ENCODE peak calls at places on chromosome 9, in four cellular contexts. A, K, U and V are unnamed samples.

GRCh38 chr9:9412241-9412640 is 1200.6 kb downstream of the PTPRD start:
- DNase-seq in K (no peak), U (no peak), A (no peak), V (no peak)

GRCh38 chr9:35859310-35859994 is 10.7 kb downstream of the OR13J1 start:
- DNase-seq in A (no peak), K (peak), U (no peak), V (no peak)

GRCh38 chr9:105859428-105860091 is 165.2 kb downstream of the TMEM38B start:
- DNase-seq in U (no peak), K (no peak), A (no peak), V (no peak)

GRCh38 chr9:124038790-124039633 is 27.4 kb downstream of the LHX2 start:
- DNase-seq in A (peak), K (no peak), U (no peak), V (no peak)

GRCh38 chr9:37062331-37062730 is 28.3 kb upstream of the PAX5 start:
- DNase-seq in U (no peak), A (no peak), K (no peak), V (no peak)

GRCh38 chr9:112061152-112061740 is 113.9 kb downstream of the SUSD1 start:
- DNase-seq in K (peak), U (peak), A (peak), V (no peak)

GRCh38 chr9:4740623-4741364 is at the start of gene AK3:
- DNase-seq in K (peak), U (peak), A (peak), V (peak)

GRCh38 chr9:134778156-134778555 is 102.5 kb upstream of the FCN2 start:
- DNase-seq in A (no peak), K (no peak), U (no peak), V (no peak)

GRCh38 chr9:18379073-18379811 is 94.7 kb upstream of the ADAMTSL1 start:
- DNase-seq in K (no peak), U (no peak), A (no peak), V (no peak)

GRCh38 chr9:131815971-131816873 is 76.3 kb upstream of the RAPGEF1 start:
- DNase-seq in A (no peak), U (no peak), K (no peak), V (no peak)

GRCh38 chr9:115944166-115944948 is 209.2 kb upstream of the PAPPA start:
- DNase-seq in K (peak), U (peak), A (no peak), V (no peak)

GRCh38 chr9:129624168-129624759 is 1.7 kb upstream of the NTMT1 start:
- DNase-seq in K (no peak), A (no peak), U (no peak), V (no peak)

GRCh38 chr9:32738501-32739172 is 44.7 kb upstream of the TMEM215 start:
- DNase-seq in K (no peak), U (no peak), A (no peak), V (no peak)

GRCh38 chr9:129398901-129399300 is 220.8 kb upstream of the IER5L start:
- DNase-seq in K (no peak), A (peak), U (no peak), V (no peak)

GRCh38 chr9:133834080-133834976 is 96.2 kb upstream of the SARDH start:
- DNase-seq in U (no peak), K (no peak), A (no peak), V (no peak)

GRCh38 chr9:124973807-124974206 is 32.9 kb upstream of the GOLGA1 start:
- DNase-seq in A (no peak), K (no peak), U (no peak), V (no peak)

GRCh38 chr9:72871685-72872084 is 81.2 kb downstream of the ALDH1A1 start:
- DNase-seq in K (no peak), U (no peak), A (no peak), V (no peak)

GRCh38 chr9:17191095-17191494 is 56.3 kb downstream of the CNTLN start:
- DNase-seq in U (no peak), K (no peak), A (no peak), V (no peak)

GRCh38 chr9:133375116-133375723 is 640 bp downstream of the SURF4 start:
- DNase-seq in U (no peak), A (no peak), K (peak), V (no peak)

GRCh38 chr9:70484232-70485130 is 70.0 kb upstream of the KLF9 start:
- DNase-seq in A (no peak), U (no peak), K (no peak), V (peak)

GRCh38 chr9:108271646-108272349 is 584.0 kb downstream of the ACTL7B start:
- DNase-seq in A (no peak), U (no peak), K (no peak), V (no peak)

GRCh38 chr9:104780796-104781395 is 17.0 kb downstream of the NIPSNAP3B start:
- DNase-seq in A (no peak), U (no peak), K (no peak), V (no peak)

GRCh38 chr9:33695856-33696255 is 99.5 kb upstream of the PRSS3 start:
- DNase-seq in K (no peak), A (no peak), U (no peak), V (no peak)

GRCh38 chr9:87699835-87700234 is 26.1 kb upstream of the CTSL start:
- DNase-seq in U (no peak), K (no peak), A (no peak), V (no peak)

GRCh38 chr9:2281031-2281802 is 266.1 kb downstream of the SMARCA2 start:
- DNase-seq in K (no peak), U (no peak), A (no peak), V (no peak)

GRCh38 chr9:124267271-124267807 is 9.6 kb downstream of the NEK6 start:
- DNase-seq in A (peak), K (no peak), U (peak), V (no peak)

GRCh38 chr9:129368458-129368978 is 190.5 kb upstream of the IER5L start:
- DNase-seq in A (no peak), K (no peak), U (no peak), V (no peak)

GRCh38 chr9:124242331-124243194 is 15.2 kb upstream of the NEK6 start:
- DNase-seq in U (no peak), A (no peak), K (peak), V (no peak)

GRCh38 chr9:124469011-124469832 is 19.0 kb downstream of the ADGRD2 start:
- DNase-seq in K (peak), A (peak), U (no peak), V (no peak)

GRCh38 chr9:27340876-27341540 is 44.1 kb upstream of the EQTN start:
- DNase-seq in U (no peak), K (no peak), A (no peak), V (no peak)

GRCh38 chr9:137075275-137075775 is 2.0 kb upstream of the UAP1L1 start:
- DNase-seq in U (no peak), K (no peak), A (no peak), V (no peak)
- H3K27ac ChIP-seq in U (no peak), K (no peak), A (no peak), V (no peak)

GRCh38 chr9:127131871-127132270 is 9.4 kb upstream of the ANGPTL2 start:
- DNase-seq in U (no peak), A (no peak), K (no peak), V (no peak)
- H3K27ac ChIP-seq in U (peak), A (peak), K (peak), V (peak)

GRCh38 chr9:19920401-19920800 is 131.6 kb upstream of the SLC24A2 start:
- DNase-seq in K (no peak), U (no peak), A (no peak), V (no peak)
- H3K27ac ChIP-seq in K (no peak), U (no peak), A (no peak), V (no peak)

GRCh38 chr9:101635020-101635419 is 40.3 kb upstream of the PPP3R2 start:
- DNase-seq in K (no peak), U (no peak), A (no peak), V (no peak)

GRCh38 chr9:101636247-101636646 is 41.5 kb upstream of the PPP3R2 start:
- DNase-seq in A (no peak), K (no peak), U (no peak), V (no peak)

GRCh38 chr9:101635473-101635872 is 40.7 kb upstream of the PPP3R2 start:
- DNase-seq in K (no peak), U (no peak), A (no peak), V (no peak)

GRCh38 chr9:101639785-101640437 is 45.1 kb upstream of the PPP3R2 start:
- DNase-seq in U (no peak), A (no peak), K (no peak), V (no peak)

GRCh38 chr9:101639301-101639700 is 44.5 kb upstream of the PPP3R2 start:
- DNase-seq in A (no peak), K (no peak), U (no peak), V (no peak)
- H3K27ac ChIP-seq in A (no peak), K (no peak), U (no peak), V (no peak)

DNA sequence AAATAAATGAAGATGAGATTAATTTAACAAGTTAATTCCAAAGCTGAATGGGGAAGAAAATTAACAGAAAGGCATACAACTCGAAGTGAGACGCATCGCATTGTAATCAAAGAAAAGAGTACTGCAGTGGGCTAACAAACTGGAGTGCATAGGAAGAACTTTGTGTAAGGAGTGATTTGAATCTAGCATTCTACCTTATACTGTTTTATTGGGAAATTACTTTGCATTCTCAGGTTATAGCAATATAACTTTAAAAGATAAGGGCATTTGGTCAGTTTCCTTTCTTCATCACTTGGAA is 124.5 kb upstream of the TLE4 start:
- DNase-seq in U (no peak), A (no peak), K (no peak), V (no peak)
- H3K27ac ChIP-seq in U (no peak), A (no peak), K (no peak), V (no peak)

GRCh38 chr9:130756460-130757152 is 63.0 kb downstream of the EXOSC2 start:
- DNase-seq in A (no peak), K (no peak), U (no peak), V (no peak)

GRCh38 chr9:130756037-130756436 is 62.5 kb downstream of the EXOSC2 start:
- DNase-seq in U (no peak), K (no peak), A (no peak), V (no peak)

GRCh38 chr9:130759738-130760137 is 66.2 kb downstream of the EXOSC2 start:
- DNase-seq in U (no peak), K (no peak), A (no peak), V (no peak)

GRCh38 chr9:130755377-130756007 is 61.9 kb downstream of the EXOSC2 start:
- DNase-seq in A (no peak), U (no peak), K (no peak), V (no peak)
- H3K27ac ChIP-seq in A (peak), U (peak), K (no peak), V (no peak)

GRCh38 chr9:21872696-21873095 is 70.3 kb downstream of the MTAP start:
- DNase-seq in A (no peak), U (no peak), K (no peak), V (no peak)
- H3K27ac ChIP-seq in A (no peak), U (no peak), K (no peak), V (no peak)

GRCh38 chr9:40911647-40912046 is 216.8 kb downstream of the FOXD4L6 start:
- DNase-seq in A (no peak), K (no peak), U (no peak), V (no peak)

GRCh38 chr9:40913096-40913719 is 215.3 kb downstream of the FOXD4L6 start:
- DNase-seq in K (no peak), A (no peak), U (no peak), V (no peak)

GRCh38 chr9:40909821-40910220 is 218.7 kb downstream of the FOXD4L6 start:
- DNase-seq in K (no peak), A (no peak), U (no peak), V (no peak)

DNA sequence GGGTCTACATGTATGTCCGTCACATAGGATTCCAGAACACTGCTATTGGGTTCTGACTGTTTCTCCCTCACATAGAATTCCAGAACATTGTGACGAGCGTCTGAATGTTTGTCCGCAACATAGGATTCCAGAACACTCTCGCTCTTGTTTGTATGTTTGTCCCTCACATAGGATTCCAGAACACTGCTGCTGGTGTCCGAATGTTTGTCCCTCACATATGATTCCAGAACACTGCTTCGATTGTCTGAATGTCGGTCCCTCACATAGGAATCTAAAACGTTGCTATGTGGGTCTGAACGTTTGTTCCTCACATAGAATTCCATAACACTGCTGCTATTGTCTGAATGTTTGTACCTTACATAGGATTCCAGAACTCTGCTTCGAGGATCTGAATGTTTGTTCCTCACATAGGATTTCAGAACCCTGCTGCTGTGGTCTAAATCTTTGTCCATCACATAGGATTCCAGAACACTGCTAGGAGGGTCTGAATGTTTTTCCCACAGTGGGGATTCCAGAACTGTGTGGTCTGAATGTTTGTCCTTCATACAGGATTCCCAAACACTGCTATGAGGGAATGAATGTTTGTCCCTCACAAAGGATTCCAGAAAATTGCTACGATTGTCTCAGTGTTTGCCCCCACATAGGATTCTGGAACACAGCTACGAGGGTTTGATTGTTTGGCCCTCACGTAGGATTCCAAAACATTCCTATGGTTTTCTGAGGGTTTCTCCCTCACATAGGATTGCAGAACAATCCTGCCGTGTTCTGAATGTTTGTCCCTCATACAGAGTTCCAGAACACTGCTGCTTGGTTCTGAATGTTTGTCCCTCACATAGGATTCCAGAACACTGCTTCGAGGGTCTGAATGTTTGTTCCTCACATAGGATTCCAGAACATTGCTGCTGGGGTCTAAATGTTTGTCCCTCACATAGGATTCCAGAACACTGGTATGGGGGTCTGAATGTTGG is 220.5 kb downstream of the FOXD4L6 start:
- DNase-seq in A (no peak), U (no peak), K (no peak), V (no peak)
- H3K27ac ChIP-seq in A (no peak), U (no peak), K (no peak), V (no peak)

GRCh38 chr9:93128011-93128714 is 5.9 kb downstream of the NINJ1 start:
- DNase-seq in U (peak), A (peak), K (peak), V (no peak)
- H3K27ac ChIP-seq in U (peak), A (peak), K (peak), V (peak)